ENCODE peak calls at places on chromosomes 7 and 10, in five cellular contexts. A is neuronal stem cell, C is mesenchymal stem cell, F is trophoblast cell, K is H1. B is an unnamed sample.

GRCh38 chr7:1663857-1664651 is 6.0 kb upstream of the ELFN1 start:
- DNase-seq in A (peak; percentile 23), C (peak; percentile 4), F (no peak), K (peak; percentile 77), B (peak; percentile 56)

GRCh38 chr7:110522751-110523200 is 568.2 kb upstream of the LRRN3 start:
- DNase-seq in A (no peak), C (peak; percentile 80), F (peak; percentile 92), K (no peak), B (no peak)

GRCh38 chr7:129557686-129558481 is 53.6 kb upstream of the NRF1 start:
- DNase-seq in A (no peak), C (no peak), F (no peak), K (no peak), B (peak; percentile 77)

GRCh38 chr7:102304668-102305067 is 18.0 kb downstream of the SH2B2 start:
- DNase-seq in A (no peak), C (peak; percentile 11), F (no peak), K (no peak), B (no peak)

GRCh38 chr10:35961501-35961900 is 319.4 kb upstream of the FZD8 start:
- DNase-seq in A (no peak), C (peak; percentile 88), F (no peak), K (no peak), B (no peak)

GRCh38 chr10:80281784-80282505 is 7.5 kb downstream of the MAT1A start:
- DNase-seq in A (no peak), C (no peak), F (peak; percentile 37), K (no peak), B (no peak)

GRCh38 chr10:12484945-12485805 is 135.8 kb downstream of the CAMK1D start:
- DNase-seq in A (no peak), C (no peak), F (peak; percentile 92), K (peak; percentile 56), B (peak; percentile 67)

GRCh38 chr10:5746197-5746596 is 61.6 kb downstream of the TASOR2 start:
- DNase-seq in A (no peak), C (no peak), F (no peak), K (no peak), B (no peak)

GRCh38 chr10:13949844-13950542 is 363.2 kb downstream of the PRPF18 start:
- DNase-seq in A (no peak), C (peak; percentile 68), F (peak; percentile 97), K (no peak), B (no peak)

GRCh38 chr7:7761340-7761973 is 43.0 kb upstream of the RPA3 start:
- DNase-seq in A (no peak), C (peak; percentile 63), F (peak; percentile 67), K (no peak), B (no peak)

GRCh38 chr7:18177129-18177814 is 149.6 kb upstream of the PRPS1L1 start:
- DNase-seq in A (no peak), C (no peak), F (no peak), K (no peak), B (no peak)

GRCh38 chr10:117463545-117463920 is 79.0 kb upstream of the EMX2 start:
- DNase-seq in A (no peak), C (no peak), F (no peak), K (no peak), B (no peak)

GRCh38 chr10:80465839-80466590 is 11.9 kb downstream of the TSPAN14 start:
- DNase-seq in A (no peak), C (no peak), F (no peak), K (no peak), B (no peak)

GRCh38 chr10:122500726-122501125 is 39.4 kb downstream of the HTRA1 start:
- DNase-seq in A (no peak), C (no peak), F (no peak), K (no peak), B (no peak)

GRCh38 chr7:39650676-39651075 is 27.3 kb downstream of the RALA start:
- DNase-seq in A (no peak), C (peak; percentile 28), F (no peak), K (no peak), B (no peak)

GRCh38 chr7:77266162-77266807 is 66.7 kb upstream of the FGL2 start:
- DNase-seq in A (no peak), C (no peak), F (peak; percentile 33), K (no peak), B (no peak)

GRCh38 chr10:124701435-124701834 is 42.7 kb downstream of the FAM53B start:
- DNase-seq in A (no peak), C (peak; percentile 73), F (no peak), K (no peak), B (no peak)

GRCh38 chr10:73577788-73578187 is 13.4 kb downstream of the USP54 start:
- DNase-seq in A (no peak), C (no peak), F (peak; percentile 81), K (no peak), B (no peak)

GRCh38 chr10:96529634-96530279 is 16.0 kb upstream of the TLL2 start:
- DNase-seq in A (no peak), C (no peak), F (no peak), K (no peak), B (no peak)

GRCh38 chr10:3783313-3783689 is 1.7 kb downstream of the KLF6 start:
- DNase-seq in A (no peak), C (peak; percentile 76), F (peak; percentile 74), K (peak; percentile 54), B (peak; percentile 53)

GRCh38 chr10:9634466-9634865 is 1383.2 kb upstream of the CELF2 start:
- DNase-seq in A (no peak), C (peak; percentile 51), F (peak; percentile 19), K (no peak), B (no peak)

GRCh38 chr10:64376169-64376568 is 855.0 kb downstream of the REEP3 start:
- DNase-seq in A (no peak), C (no peak), F (no peak), K (no peak), B (peak; percentile 34)

GRCh38 chr7:143480501-143480900 is 2.8 kb downstream of the TAS2R41 start:
- DNase-seq in A (no peak), C (no peak), F (no peak), K (no peak), B (no peak)

GRCh38 chr10:110181451-110181850 is 26.0 kb upstream of the MXI1 start:
- DNase-seq in A (no peak), C (no peak), F (no peak), K (peak; percentile 31), B (no peak)

GRCh38 chr7:96179863-96180262 is 142.0 kb downstream of the SLC25A13 start:
- DNase-seq in A (no peak), C (no peak), F (no peak), K (no peak), B (no peak)

GRCh38 chr10:32411797-32412498 is 34.0 kb upstream of the CCDC7 start:
- DNase-seq in A (no peak), C (no peak), F (no peak), K (no peak), B (no peak)

GRCh38 chr7:158740657-158741293 is 36.2 kb upstream of the NCAPG2 start:
- DNase-seq in A (no peak), C (peak; percentile 94), F (peak; percentile 35), K (peak; percentile 31), B (no peak)

GRCh38 chr7:148156248-148156647 is 434.3 kb upstream of the C7orf33 start:
- DNase-seq in A (no peak), C (peak; percentile 51), F (no peak), K (no peak), B (no peak)

GRCh38 chr7:20959281-20959680 is 172.6 kb upstream of the SP8 start:
- DNase-seq in A (no peak), C (no peak), F (no peak), K (no peak), B (no peak)

GRCh38 chr7:140127360-140128127 is 49.2 kb downstream of the KDM7A start:
- DNase-seq in A (no peak), C (no peak), F (no peak), K (no peak), B (no peak)

DNA sequence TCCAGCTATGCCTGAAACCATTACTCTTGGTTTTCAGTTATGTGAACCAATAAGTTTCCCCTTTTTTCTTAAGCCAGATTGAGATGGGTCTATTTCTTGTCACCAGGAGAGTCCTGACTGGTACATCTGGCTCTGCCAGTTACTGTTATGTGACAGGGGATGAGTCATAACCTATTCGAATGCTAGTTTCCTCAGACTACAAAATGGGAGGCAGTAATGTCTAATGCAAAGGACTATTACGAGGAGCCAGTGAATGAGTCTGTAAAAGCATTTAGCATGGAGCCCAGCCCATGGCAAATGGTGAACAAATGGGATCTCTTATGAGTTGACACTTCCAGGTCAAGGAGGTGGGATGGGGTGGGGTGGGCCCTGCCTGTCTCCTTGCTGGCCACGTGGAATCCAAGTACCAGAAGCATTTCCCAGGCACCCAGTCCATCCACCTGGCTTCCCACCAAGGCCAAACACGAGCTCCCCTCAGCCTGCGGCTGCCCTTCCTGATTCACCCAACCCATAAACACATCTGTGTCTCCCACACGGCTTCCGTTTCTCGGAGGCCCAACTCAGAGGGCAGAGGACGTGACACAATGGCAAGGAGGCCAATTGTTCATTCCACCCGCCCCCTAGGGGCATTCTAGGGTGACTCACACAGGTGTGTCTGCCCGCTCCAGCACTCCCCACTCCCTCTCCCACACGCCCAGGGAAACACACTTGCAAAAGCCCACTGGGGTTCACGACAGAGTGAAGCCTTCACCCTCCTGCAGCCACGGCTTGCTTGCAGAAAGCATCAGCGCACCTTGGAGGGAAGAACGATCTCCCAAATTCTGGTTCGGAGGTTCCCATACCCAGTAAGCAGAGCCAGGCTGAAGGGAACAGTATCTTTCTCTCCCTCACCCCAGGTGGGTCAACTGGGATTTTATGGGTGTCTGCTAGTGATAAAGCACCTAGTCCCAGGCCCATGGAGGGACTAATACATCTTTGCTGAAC is 109.8 kb downstream of the SH3PXD2A start:
- DNase-seq in A (no peak), C (no peak), F (peak; percentile 94), K (no peak), B (peak; percentile 56)
- H2AFZ ChIP-seq in A (no peak overlapping the region), C (no peak overlapping the region), F (no peak overlapping the region), K (no peak overlapping the region), B (no peak overlapping the region)

DNA sequence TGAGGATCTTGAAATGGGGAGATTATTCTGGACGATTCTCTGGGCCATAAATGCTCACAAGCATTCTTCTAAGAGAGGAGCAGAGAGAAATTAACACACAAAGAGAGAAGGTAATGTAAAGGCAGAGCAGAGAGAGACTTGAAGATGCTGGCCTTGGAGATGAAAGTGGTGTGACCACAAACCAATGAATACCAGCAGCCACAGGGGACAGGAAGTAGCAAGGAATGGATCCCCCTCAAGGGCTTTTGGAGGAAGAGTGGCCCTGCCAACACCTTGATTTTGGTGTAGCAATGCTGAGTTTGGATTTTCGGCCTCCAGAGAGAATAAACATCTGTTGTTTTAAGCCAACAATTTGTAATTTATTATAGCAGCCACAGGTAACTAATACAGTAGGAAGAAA is 1155.6 kb downstream of the TYW1 start:
- DNase-seq in A (no peak), C (no peak), F (no peak), K (no peak), B (no peak)
- H2BK5ac ChIP-seq in A (no peak overlapping the region), C (no peak overlapping the region), F (no peak overlapping the region), K (no peak overlapping the region), B (no peak overlapping the region)

DNA sequence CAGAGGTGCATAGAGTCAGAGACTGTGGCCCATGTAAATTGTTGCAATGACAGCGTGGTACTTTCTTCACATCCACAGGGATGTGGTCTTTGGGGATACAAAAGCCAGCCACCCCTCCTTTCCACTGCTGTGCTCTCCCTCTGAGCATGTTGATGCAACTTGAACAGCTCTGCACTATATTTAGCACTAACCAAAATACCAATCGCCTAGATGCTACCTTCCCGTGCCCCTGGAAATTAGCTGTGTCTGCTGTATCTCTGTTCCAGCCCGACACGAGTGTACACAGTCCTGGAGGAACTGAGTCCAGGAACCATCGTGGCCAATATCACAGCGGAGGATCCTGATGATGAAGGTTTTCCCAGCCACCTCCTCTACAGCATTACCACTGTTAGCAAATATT is 38.1 kb downstream of the CDHR3 start:
- DNase-seq in A (no peak), C (no peak), F (no peak), K (no peak), B (no peak)
- H2BK12ac ChIP-seq in A (no peak overlapping the region), C (no peak overlapping the region), F (no peak overlapping the region), K (no peak overlapping the region), B (no peak overlapping the region)

GRCh38 chr7:46993396-46993795 is 588.5 kb downstream of the TNS3 start:
- DNase-seq in A (no peak), C (peak; percentile 32), F (no peak), K (no peak), B (no peak)
- H2AFZ ChIP-seq in A (no peak overlapping the region), C (no peak overlapping the region), F (no peak overlapping the region), K (peak overlapping the region; percentile 22), B (no peak overlapping the region)